ENCODE peak calls at places on chromosomes 7 and 10, in five cellular contexts. L is mesenchymal stem cell, F is IMR-90, P is H9, X is mesendoderm. W is an unnamed sample. For H3K4me1, the result is how much of the 10 kb centered on the place peaks cover.

GRCh38 chr10:73841526-73842285 is 30.3 kb upstream of the NDST2 start:
- DNase-seq in L (peak), P (no peak), X (no peak), F (peak), W (no peak)

GRCh38 chr7:155184923-155185322 is 112.8 kb upstream of the INSIG1 start:
- DNase-seq in X (no peak), L (no peak), F (no peak), P (no peak), W (no peak)

GRCh38 chr7:25926009-25926408 is 226.0 kb upstream of the NFE2L3 start:
- DNase-seq in F (no peak), X (peak), L (peak), P (no peak), W (no peak)

GRCh38 chr7:105106473-105106872 is 92.5 kb downstream of the KMT2E start:
- DNase-seq in X (peak), F (no peak), P (no peak), L (no peak), W (no peak)

GRCh38 chr7:98215561-98216495 is 4.6 kb downstream of the BHLHA15 start:
- DNase-seq in F (no peak), X (no peak), P (no peak), L (no peak), W (no peak)

GRCh38 chr7:155871211-155871610 is 58.9 kb upstream of the SHH start:
- DNase-seq in F (no peak), X (no peak), P (peak), L (no peak), W (no peak)

GRCh38 chr7:2892571-2892970 is 48.5 kb upstream of the GNA12 start:
- DNase-seq in L (no peak), P (no peak), X (no peak), F (no peak), W (no peak)

GRCh38 chr10:60666221-60666620 is 112.1 kb upstream of the CDK1 start:
- DNase-seq in F (no peak), X (no peak), L (peak), P (no peak), W (no peak)

GRCh38 chr7:52639126-52639525 is 396.3 kb upstream of the POM121L12 start:
- DNase-seq in X (peak), P (peak), F (no peak), L (no peak), W (peak)

GRCh38 chr7:95549818-95550529 is 46.3 kb downstream of the PDK4 start:
- DNase-seq in F (peak), L (peak), X (peak), P (no peak), W (no peak)

GRCh38 chr10:69335063-69335587 is 56.8 kb downstream of the HK1 start:
- DNase-seq in L (peak), P (no peak), F (no peak), X (no peak), W (no peak)

GRCh38 chr10:43324847-43325246 is 46.6 kb upstream of the FXYD4 start:
- DNase-seq in F (no peak), P (no peak), X (no peak), L (no peak), W (no peak)

GRCh38 chr10:110525349-110526260 is 27.9 kb downstream of the DUSP5 start:
- DNase-seq in F (peak), X (no peak), L (peak), P (no peak), W (no peak)

GRCh38 chr10:44801383-44802327 is 109.5 kb upstream of the TMEM72 start:
- DNase-seq in F (peak), L (peak), P (no peak), X (no peak), W (no peak)

GRCh38 chr7:47195641-47196040 is 386.3 kb downstream of the TNS3 start:
- DNase-seq in P (peak), F (no peak), X (peak), L (no peak), W (no peak)

GRCh38 chr7:100166317-100166940 is 2.0 kb downstream of the GAL3ST4 start:
- DNase-seq in L (no peak), P (no peak), X (no peak), F (no peak), W (no peak)

GRCh38 chr7:17103984-17104383 is 194.5 kb upstream of the AHR start:
- DNase-seq in X (no peak), F (no peak), L (no peak), P (no peak), W (no peak)

GRCh38 chr10:12483996-12484944 is 134.9 kb downstream of the CAMK1D start:
- DNase-seq in L (no peak), P (no peak), F (no peak), X (no peak), W (no peak)

GRCh38 chr10:82826132-82826531 is 951.1 kb downstream of the NRG3 start:
- DNase-seq in X (no peak), F (no peak), P (no peak), L (peak), W (no peak)

GRCh38 chr7:83546586-83546985 is 102.4 kb downstream of the SEMA3E start:
- DNase-seq in F (peak), P (no peak), L (no peak), X (no peak), W (no peak)

GRCh38 chr10:44983066-44983894 is 4.7 kb upstream of the DEPP1 start:
- DNase-seq in X (no peak), F (no peak), P (no peak), L (no peak), W (no peak)

GRCh38 chr10:1406976-1407945 is 330.1 kb downstream of the ADARB2 start:
- DNase-seq in L (no peak), F (no peak), X (no peak), P (no peak), W (no peak)

GRCh38 chr10:14325325-14325955 is 5.3 kb downstream of the FRMD4A start:
- DNase-seq in X (peak), F (peak), L (peak), P (peak), W (peak)

GRCh38 chr7:156827587-156828203 is 65.3 kb downstream of the LMBR1 start:
- DNase-seq in L (peak), X (peak), F (peak), P (no peak), W (no peak)

GRCh38 chr10:665579-666091 is 23.8 kb downstream of the DIP2C start:
- DNase-seq in F (peak), L (no peak), X (no peak), P (no peak), W (no peak)

GRCh38 chr7:151013728-151014497 is 10.4 kb downstream of the ATG9B start:
- DNase-seq in F (peak), L (no peak), X (peak), P (peak), W (peak)

GRCh38 chr7:56074371-56074791 is 10.3 kb downstream of the SUMF2 start:
- DNase-seq in L (peak), P (peak), F (peak), X (peak), W (peak)

GRCh38 chr7:2181077-2181854 is 51.5 kb downstream of the MAD1L1 start:
- DNase-seq in L (no peak), P (no peak), F (no peak), X (no peak), W (no peak)

GRCh38 chr7:116525913-116526857 is 1.3 kb downstream of the CAV1 start:
- DNase-seq in P (peak), X (peak), L (peak), F (peak), W (peak)

GRCh38 chr10:34124522-34125035 is 690.5 kb downstream of the PARD3 start:
- DNase-seq in F (peak), P (no peak), X (peak), L (no peak), W (no peak)

GRCh38 chr10:32445036-32445435 is 904 bp upstream of the CCDC7 start:
- DNase-seq in F (no peak), P (no peak), X (no peak), L (no peak), W (no peak)

GRCh38 chr10:32445740-32446615 is at the start of gene CCDC7:
- DNase-seq in X (peak), F (peak), P (peak), L (peak), W (peak)

GRCh38 chr10:32446701-32447406 is 914 bp downstream of the CCDC7 start:
- DNase-seq in F (peak), X (peak), P (no peak), L (peak), W (no peak)
- H2BK120ac ChIP-seq in F (peak), X (no peak), P (no peak), L (no peak), W (no peak)

GRCh38 chr7:44094796-44095592 is 9.2 kb upstream of the AEBP1 start:
- DNase-seq in F (no peak), P (no peak), X (no peak), L (no peak), W (no peak)

GRCh38 chr7:44096326-44096881 is 7.7 kb upstream of the AEBP1 start:
- DNase-seq in L (no peak), P (no peak), X (no peak), F (no peak), W (no peak)

GRCh38 chr7:44093102-44093641 is 10.8 kb upstream of the POLM start:
- DNase-seq in L (no peak), X (no peak), F (no peak), P (no peak), W (no peak)

GRCh38 chr7:44095781-44096180 is 8.4 kb upstream of the AEBP1 start:
- DNase-seq in F (no peak), L (no peak), P (no peak), X (no peak), W (no peak)

GRCh38 chr7:44094365-44094764 is 9.8 kb upstream of the AEBP1 start:
- DNase-seq in L (no peak), F (no peak), X (no peak), P (no peak), W (no peak)
- H3K4me1 ChIP-seq in L (under half), F (under half), X (under half), P (under half), W (under half)

GRCh38 chr7:148500978-148501377 is 89.6 kb upstream of the C7orf33 start:
- DNase-seq in L (no peak), X (no peak), F (no peak), P (no peak), W (no peak)

GRCh38 chr7:148507741-148508285 is 82.8 kb upstream of the C7orf33 start:
- DNase-seq in P (no peak), X (no peak), F (no peak), L (no peak), W (no peak)

GRCh38 chr7:148501707-148502139 is 88.8 kb upstream of the C7orf33 start:
- DNase-seq in X (peak), L (no peak), F (no peak), P (peak), W (no peak)

GRCh38 chr7:148503900-148504487 is 86.6 kb upstream of the C7orf33 start:
- DNase-seq in F (peak), P (no peak), L (peak), X (no peak), W (no peak)

GRCh38 chr7:148505955-148506354 is 84.6 kb upstream of the C7orf33 start:
- DNase-seq in F (no peak), X (no peak), P (no peak), L (no peak), W (no peak)
- H2BK120ac ChIP-seq in F (no peak), X (no peak), P (no peak), L (no peak), W (no peak)

DNA sequence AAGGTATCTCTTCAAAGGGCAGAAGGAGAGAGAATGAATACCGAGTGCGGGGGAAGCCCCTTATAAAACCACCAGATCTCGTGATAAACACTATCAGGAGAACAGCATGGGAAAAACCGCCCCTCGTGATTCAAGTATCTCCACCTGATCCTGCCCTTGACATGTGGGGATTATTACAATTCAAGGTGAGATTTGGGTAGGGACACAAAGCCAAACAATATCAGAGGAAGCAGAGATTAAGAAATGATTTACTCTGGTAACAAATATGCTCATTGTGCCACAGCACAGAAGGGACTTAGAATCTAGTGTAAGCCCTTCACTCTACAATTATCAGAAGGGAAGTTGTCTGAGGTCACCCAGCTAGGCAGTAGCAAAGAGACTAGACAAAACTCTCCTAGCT is 40.1 kb upstream of the ZNRF2 start:
- DNase-seq in X (no peak), P (no peak), F (no peak), L (no peak), W (no peak)
- H3K4me1 ChIP-seq in X (under half), P (under half), F (under half), L (under half), W (under half)

GRCh38 chr7:33725641-33726040 is 179.7 kb upstream of the BMPER start:
- DNase-seq in P (no peak), F (no peak), X (peak), L (no peak), W (no peak)

GRCh38 chr7:33722383-33723096 is 182.8 kb upstream of the BMPER start:
- DNase-seq in P (peak), L (peak), F (peak), X (peak), W (no peak)

GRCh38 chr7:33725111-33725510 is 180.2 kb upstream of the BMPER start:
- DNase-seq in P (no peak), F (no peak), X (peak), L (no peak), W (no peak)

GRCh38 chr7:33721895-33722294 is 183.4 kb upstream of the BMPER start:
- DNase-seq in P (no peak), X (no peak), L (no peak), F (peak), W (no peak)

DNA sequence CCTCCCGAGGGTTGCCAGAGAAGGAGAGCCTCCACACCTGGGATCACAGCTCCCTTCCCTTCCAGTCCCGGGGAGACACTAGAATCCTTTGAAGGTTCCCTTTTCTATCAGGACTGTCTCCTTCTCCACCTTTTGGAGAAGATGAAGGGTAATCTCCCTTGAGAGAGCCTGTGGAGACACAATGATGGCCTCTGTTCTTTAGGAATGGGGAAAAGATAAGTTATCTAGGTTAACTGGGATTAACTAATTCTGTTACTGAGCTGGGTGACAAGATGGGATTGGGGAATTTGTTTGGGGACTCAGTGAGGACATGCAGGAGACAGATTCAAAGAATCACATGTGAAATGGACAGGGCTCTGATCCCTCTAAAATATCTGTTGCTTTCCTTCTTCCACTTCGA is 181.1 kb upstream of the BMPER start:
- DNase-seq in L (no peak), P (no peak), X (peak), F (no peak), W (no peak)
- H2BK120ac ChIP-seq in L (no peak), P (no peak), X (peak), F (no peak), W (no peak)

GRCh38 chr10:122466866-122467470 is 5.6 kb downstream of the HTRA1 start:
- DNase-seq in X (no peak), F (no peak), P (no peak), L (no peak), W (no peak)

GRCh38 chr10:122471531-122472177 is 10.3 kb downstream of the HTRA1 start:
- DNase-seq in F (peak), L (no peak), P (no peak), X (no peak), W (no peak)

GRCh38 chr10:122469848-122470247 is 8.5 kb downstream of the HTRA1 start:
- DNase-seq in P (no peak), L (no peak), F (no peak), X (no peak), W (no peak)

GRCh38 chr10:122468220-122468922 is 7.0 kb downstream of the HTRA1 start:
- DNase-seq in P (no peak), L (no peak), F (no peak), X (no peak), W (no peak)

GRCh38 chr10:122468923-122469781 is 7.8 kb downstream of the HTRA1 start:
- DNase-seq in F (peak), L (peak), X (no peak), P (no peak), W (no peak)
- H3K4me1 ChIP-seq in F (under half), L (under half), X (under half), P (under half), W (under half)

GRCh38 chr7:44470628-44471245 is 19.7 kb downstream of the NUDCD3 start:
- DNase-seq in F (no peak), L (no peak), P (no peak), X (no peak), W (no peak)
- H2BK120ac ChIP-seq in F (no peak), L (no peak), P (no peak), X (no peak), W (no peak)

DNA sequence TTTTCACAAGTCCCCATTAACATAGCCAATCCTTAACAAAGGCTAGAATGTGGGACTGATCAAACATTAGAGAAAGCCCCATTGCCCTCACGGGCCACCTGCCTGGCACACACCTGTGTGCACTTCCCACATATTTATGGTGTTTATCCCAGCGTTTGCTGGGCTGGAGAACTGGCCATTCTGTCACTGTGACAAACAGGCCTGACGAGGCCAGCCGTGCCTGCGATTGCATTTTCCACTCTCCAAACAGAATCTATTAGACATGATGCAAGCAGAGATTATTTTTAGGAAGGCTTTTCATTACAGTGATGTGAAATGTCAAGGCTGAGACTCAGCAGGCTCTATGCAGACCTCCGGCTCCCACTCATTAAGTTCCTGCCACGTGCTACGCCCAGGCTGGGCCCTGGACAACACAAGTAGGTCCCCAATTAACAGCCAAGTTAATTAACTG is 20.4 kb downstream of the PTPRN2 start:
- DNase-seq in P (no peak), X (no peak), F (no peak), L (no peak), W (no peak)
- H3K4me1 ChIP-seq in P (under half), X (under half), F (under half), L (under half), W (under half)